ENCODE peak calls at places on chromosomes 16 and 17, in seven cellular contexts. U is ureter; J is HTR-8/SVneo; N is aorta; T is central memory CD4-positive, alpha-beta T cell; Z is fibroblast of the conjunctiva; R is myocyte. I is an unnamed sample.

GRCh38 chr16:21088646-21089538 is 61.8 kb downstream of the DNAH3 start:
- DNase-seq in J (no peak), N (no peak), Z (no peak), U (no peak), R (no peak), T (no peak), I (no peak)

GRCh38 chr16:79613009-79613408 is 12.5 kb upstream of the MAF start:
- DNase-seq in N (no peak), U (no peak), J (no peak), R (no peak), Z (no peak), T (no peak), I (no peak)

GRCh38 chr17:11380761-11381160 is 139.7 kb downstream of the SHISA6 start:
- DNase-seq in J (no peak), R (no peak), T (no peak), Z (no peak), N (no peak), U (no peak), I (no peak)

GRCh38 chr16:4350365-4350786 is 745 bp downstream of the PAM16 start:
- DNase-seq in N (no peak), U (no peak), R (no peak), Z (no peak), J (no peak), T (no peak), I (peak)

GRCh38 chr17:77445908-77446535 is 305.3 kb downstream of the SEC14L1 start:
- DNase-seq in Z (no peak), U (no peak), N (no peak), J (no peak), T (peak), R (no peak), I (no peak)

GRCh38 chr16:67666032-67666537 is 465 bp downstream of the ENKD1 start:
- DNase-seq in J (peak), R (peak), N (peak), T (no peak), U (no peak), Z (no peak), I (no peak)

GRCh38 chr17:27389542-27390140 is 66.6 kb upstream of the KSR1 start:
- DNase-seq in R (no peak), T (no peak), Z (no peak), J (no peak), N (no peak), U (no peak), I (no peak)

GRCh38 chr17:61139219-61139618 is 260.4 kb upstream of the TBX2 start:
- DNase-seq in Z (peak), J (peak), N (no peak), R (peak), U (peak), T (peak), I (no peak)

GRCh38 chr17:40803617-40804082 is 3.9 kb upstream of the KRT28 start:
- DNase-seq in U (peak), J (peak), N (peak), T (peak), Z (peak), R (peak), I (peak)

GRCh38 chr16:29662729-29663019 is 373 bp upstream of the SPN start:
- DNase-seq in U (no peak), N (no peak), R (no peak), T (peak), Z (no peak), J (no peak), I (no peak)

I was measured in Right ventricle myocardium inferior.